ENCODE peak calls at places on chromosomes 4 and X, in eight cellular contexts. One of them, this sample, is unnamed.

GRCh38 chr4:70178075-70178660 is 17.4 kb upstream of the ODAM start:
- DNase-seq in endothelial cell: no peak
- DNase-seq in midbrain: no peak
- DNase-seq in smooth muscle cell of the brain vasculature: no peak
- DNase-seq in left ventricle myocardium inferior: no peak
- DNase-seq in GM04504: no peak
- DNase-seq in GM12892: no peak
- DNase-seq in IMR-90: no peak
- DNase-seq in this sample: no peak

GRCh38 chrX:136910565-136911040 is 30.1 kb upstream of the RBMX start:
- DNase-seq in endothelial cell: no peak
- DNase-seq in midbrain: no peak
- DNase-seq in smooth muscle cell of the brain vasculature: no peak
- DNase-seq in left ventricle myocardium inferior: no peak
- DNase-seq in GM04504: no peak
- DNase-seq in GM12892: no peak
- DNase-seq in IMR-90: peak; percentile 42
- DNase-seq in this sample: no peak

GRCh38 chr4:101835121-101835904 is 44.8 kb downstream of the BANK1 start:
- DNase-seq in endothelial cell: no peak
- DNase-seq in midbrain: peak; percentile 39
- DNase-seq in smooth muscle cell of the brain vasculature: peak; percentile 79
- DNase-seq in left ventricle myocardium inferior: no peak
- DNase-seq in GM04504: peak; percentile 21
- DNase-seq in GM12892: no peak
- DNase-seq in IMR-90: peak; percentile 31
- DNase-seq in this sample: peak; percentile 7

GRCh38 chrX:37603938-37604409 is 32.5 kb downstream of the LANCL3 start:
- DNase-seq in endothelial cell: no peak
- DNase-seq in midbrain: no peak
- DNase-seq in smooth muscle cell of the brain vasculature: no peak
- DNase-seq in left ventricle myocardium inferior: peak; percentile 26
- DNase-seq in GM04504: no peak
- DNase-seq in GM12892: no peak
- DNase-seq in IMR-90: no peak
- DNase-seq in this sample: no peak

GRCh38 chr4:69830529-69831269 is 29.2 kb downstream of the SULT1E1 start:
- DNase-seq in endothelial cell: no peak
- DNase-seq in midbrain: no peak
- DNase-seq in smooth muscle cell of the brain vasculature: peak; percentile 59
- DNase-seq in left ventricle myocardium inferior: no peak
- DNase-seq in GM04504: no peak
- DNase-seq in GM12892: no peak
- DNase-seq in IMR-90: no peak
- DNase-seq in this sample: no peak

GRCh38 chr4:19945979-19946380 is 305.7 kb upstream of the SLIT2 start:
- DNase-seq in endothelial cell: no peak
- DNase-seq in midbrain: no peak
- DNase-seq in smooth muscle cell of the brain vasculature: peak; percentile 58
- DNase-seq in left ventricle myocardium inferior: no peak
- DNase-seq in GM04504: peak; percentile 98
- DNase-seq in GM12892: no peak
- DNase-seq in IMR-90: peak; percentile 97
- DNase-seq in this sample: no peak

GRCh38 chr4:70600305-70600704 is 8.2 kb downstream of the AMBN start:
- DNase-seq in endothelial cell: no peak
- DNase-seq in midbrain: no peak
- DNase-seq in smooth muscle cell of the brain vasculature: no peak
- DNase-seq in left ventricle myocardium inferior: no peak
- DNase-seq in GM04504: no peak
- DNase-seq in GM12892: no peak
- DNase-seq in IMR-90: no peak
- DNase-seq in this sample: no peak

GRCh38 chr4:129926936-129927335 is 831.0 kb downstream of the C4orf33 start:
- DNase-seq in endothelial cell: no peak
- DNase-seq in midbrain: no peak
- DNase-seq in smooth muscle cell of the brain vasculature: no peak
- DNase-seq in left ventricle myocardium inferior: no peak
- DNase-seq in GM04504: no peak
- DNase-seq in GM12892: no peak
- DNase-seq in IMR-90: no peak
- DNase-seq in this sample: peak; percentile 12

GRCh38 chr4:48654015-48654664 is 125.9 kb downstream of the FRYL start:
- DNase-seq in endothelial cell: no peak
- DNase-seq in midbrain: no peak
- DNase-seq in smooth muscle cell of the brain vasculature: no peak
- DNase-seq in left ventricle myocardium inferior: no peak
- DNase-seq in GM04504: no peak
- DNase-seq in GM12892: no peak
- DNase-seq in IMR-90: peak; percentile 49
- DNase-seq in this sample: no peak

GRCh38 chr4:47195706-47196105 is 164.3 kb downstream of the GABRB1 start:
- DNase-seq in endothelial cell: no peak
- DNase-seq in midbrain: no peak
- DNase-seq in smooth muscle cell of the brain vasculature: no peak
- DNase-seq in left ventricle myocardium inferior: no peak
- DNase-seq in GM04504: no peak
- DNase-seq in GM12892: no peak
- DNase-seq in IMR-90: peak; percentile 26
- DNase-seq in this sample: no peak

GRCh38 chrX:38991656-38992558 is 190.6 kb downstream of the MID1IP1 start:
- DNase-seq in endothelial cell: no peak
- DNase-seq in midbrain: no peak
- DNase-seq in smooth muscle cell of the brain vasculature: no peak
- DNase-seq in left ventricle myocardium inferior: no peak
- DNase-seq in GM04504: no peak
- DNase-seq in GM12892: no peak
- DNase-seq in IMR-90: peak; percentile 2
- DNase-seq in this sample: no peak

GRCh38 chr4:165324918-165325304 is 2.6 kb upstream of the MSMO1 start:
- DNase-seq in endothelial cell: no peak
- DNase-seq in midbrain: no peak
- DNase-seq in smooth muscle cell of the brain vasculature: no peak
- DNase-seq in left ventricle myocardium inferior: no peak
- DNase-seq in GM04504: no peak
- DNase-seq in GM12892: no peak
- DNase-seq in IMR-90: no peak
- DNase-seq in this sample: no peak

GRCh38 chr4:101104264-101105052 is 242.9 kb downstream of the PPP3CA start:
- DNase-seq in endothelial cell: no peak
- DNase-seq in midbrain: no peak
- DNase-seq in smooth muscle cell of the brain vasculature: no peak
- DNase-seq in left ventricle myocardium inferior: no peak
- DNase-seq in GM04504: no peak
- DNase-seq in GM12892: no peak
- DNase-seq in IMR-90: peak; percentile 18
- DNase-seq in this sample: no peak

GRCh38 chr4:128979934-128980333 is 113.4 kb downstream of the SCLT1 start:
- DNase-seq in endothelial cell: no peak
- DNase-seq in midbrain: no peak
- DNase-seq in smooth muscle cell of the brain vasculature: peak; percentile 9
- DNase-seq in left ventricle myocardium inferior: no peak
- DNase-seq in GM04504: peak; percentile 62
- DNase-seq in GM12892: no peak
- DNase-seq in IMR-90: peak; percentile 86
- DNase-seq in this sample: no peak

GRCh38 chrX:132216806-132217202 is 2.4 kb downstream of the RAP2C start:
- DNase-seq in endothelial cell: no peak
- DNase-seq in midbrain: no peak
- DNase-seq in smooth muscle cell of the brain vasculature: no peak
- DNase-seq in left ventricle myocardium inferior: no peak
- DNase-seq in GM04504: no peak
- DNase-seq in GM12892: no peak
- DNase-seq in IMR-90: peak; percentile 43
- DNase-seq in this sample: no peak

GRCh38 chr4:67779631-67780030 is 25.4 kb upstream of the GNRHR start:
- DNase-seq in endothelial cell: no peak
- DNase-seq in midbrain: no peak
- DNase-seq in smooth muscle cell of the brain vasculature: no peak
- DNase-seq in left ventricle myocardium inferior: no peak
- DNase-seq in GM04504: no peak
- DNase-seq in GM12892: no peak
- DNase-seq in IMR-90: no peak
- DNase-seq in this sample: no peak

GRCh38 chr4:140118931-140119640 is 34.9 kb downstream of the MAML3 start:
- DNase-seq in endothelial cell: no peak
- DNase-seq in midbrain: no peak
- DNase-seq in smooth muscle cell of the brain vasculature: no peak
- DNase-seq in left ventricle myocardium inferior: no peak
- DNase-seq in GM04504: no peak
- DNase-seq in GM12892: no peak
- DNase-seq in IMR-90: no peak
- DNase-seq in this sample: no peak

GRCh38 chr4:183332447-183332846 is 10.2 kb upstream of the CLDN24 start:
- DNase-seq in endothelial cell: no peak
- DNase-seq in midbrain: no peak
- DNase-seq in smooth muscle cell of the brain vasculature: no peak
- DNase-seq in left ventricle myocardium inferior: no peak
- DNase-seq in GM04504: no peak
- DNase-seq in GM12892: no peak
- DNase-seq in IMR-90: no peak
- DNase-seq in this sample: no peak

GRCh38 chr4:8283631-8284121 is 14.1 kb downstream of the HTRA3 start:
- DNase-seq in endothelial cell: no peak
- DNase-seq in midbrain: no peak
- DNase-seq in smooth muscle cell of the brain vasculature: no peak
- DNase-seq in left ventricle myocardium inferior: peak; percentile 21
- DNase-seq in GM04504: no peak
- DNase-seq in GM12892: no peak
- DNase-seq in IMR-90: no peak
- DNase-seq in this sample: no peak

GRCh38 chrX:154542723-154543424 is 3.8 kb downstream of the G6PD start:
- DNase-seq in endothelial cell: no peak
- DNase-seq in midbrain: no peak
- DNase-seq in smooth muscle cell of the brain vasculature: no peak
- DNase-seq in left ventricle myocardium inferior: no peak
- DNase-seq in GM04504: no peak
- DNase-seq in GM12892: no peak
- DNase-seq in IMR-90: no peak
- DNase-seq in this sample: no peak

GRCh38 chrX:12901486-12901885 is 4.9 kb upstream of the TLR8 start:
- DNase-seq in endothelial cell: peak; percentile 38
- DNase-seq in midbrain: peak; percentile 13
- DNase-seq in smooth muscle cell of the brain vasculature: peak; percentile 15
- DNase-seq in left ventricle myocardium inferior: peak; percentile 31
- DNase-seq in GM04504: peak; percentile 7
- DNase-seq in GM12892: peak; percentile 46
- DNase-seq in IMR-90: peak; percentile 39
- DNase-seq in this sample: no peak

GRCh38 chr4:69025191-69025998 is 70.9 kb upstream of the UGT2B7 start:
- DNase-seq in endothelial cell: peak; percentile 15
- DNase-seq in midbrain: no peak
- DNase-seq in smooth muscle cell of the brain vasculature: no peak
- DNase-seq in left ventricle myocardium inferior: no peak
- DNase-seq in GM04504: no peak
- DNase-seq in GM12892: no peak
- DNase-seq in IMR-90: no peak
- DNase-seq in this sample: no peak

GRCh38 chr4:3875466-3875865 is 109.3 kb downstream of the ADRA2C start:
- DNase-seq in endothelial cell: no peak
- DNase-seq in midbrain: no peak
- DNase-seq in smooth muscle cell of the brain vasculature: no peak
- DNase-seq in left ventricle myocardium inferior: no peak
- DNase-seq in GM04504: no peak
- DNase-seq in GM12892: no peak
- DNase-seq in IMR-90: no peak
- DNase-seq in this sample: no peak

GRCh38 chr4:31674313-31674947 is 954.3 kb downstream of the PCDH7 start:
- DNase-seq in endothelial cell: peak; percentile 26
- DNase-seq in midbrain: no peak
- DNase-seq in smooth muscle cell of the brain vasculature: no peak
- DNase-seq in left ventricle myocardium inferior: no peak
- DNase-seq in GM04504: peak; percentile 8
- DNase-seq in GM12892: no peak
- DNase-seq in IMR-90: peak; percentile 8
- DNase-seq in this sample: no peak

GRCh38 chr4:169151671-169152070 is 119.1 kb downstream of the SH3RF1 start:
- DNase-seq in endothelial cell: no peak
- DNase-seq in midbrain: no peak
- DNase-seq in smooth muscle cell of the brain vasculature: no peak
- DNase-seq in left ventricle myocardium inferior: no peak
- DNase-seq in GM04504: no peak
- DNase-seq in GM12892: no peak
- DNase-seq in IMR-90: peak; percentile 86
- DNase-seq in this sample: no peak

GRCh38 chr4:20194079-20195013 is 57.4 kb upstream of the SLIT2 start:
- DNase-seq in endothelial cell: no peak
- DNase-seq in midbrain: no peak
- DNase-seq in smooth muscle cell of the brain vasculature: no peak
- DNase-seq in left ventricle myocardium inferior: no peak
- DNase-seq in GM04504: peak; percentile 73
- DNase-seq in GM12892: no peak
- DNase-seq in IMR-90: peak; percentile 91
- DNase-seq in this sample: no peak

GRCh38 chrX:21131346-21131745 is 242.9 kb upstream of the CNKSR2 start:
- DNase-seq in endothelial cell: no peak
- DNase-seq in midbrain: no peak
- DNase-seq in smooth muscle cell of the brain vasculature: no peak
- DNase-seq in left ventricle myocardium inferior: no peak
- DNase-seq in GM04504: no peak
- DNase-seq in GM12892: no peak
- DNase-seq in IMR-90: no peak
- DNase-seq in this sample: no peak

GRCh38 chrX:109270580-109271484 is 211.1 kb downstream of the GUCY2F start:
- DNase-seq in endothelial cell: no peak
- DNase-seq in midbrain: no peak
- DNase-seq in smooth muscle cell of the brain vasculature: no peak
- DNase-seq in left ventricle myocardium inferior: no peak
- DNase-seq in GM04504: no peak
- DNase-seq in GM12892: peak; percentile 7
- DNase-seq in IMR-90: no peak
- DNase-seq in this sample: no peak

GRCh38 chr4:40182041-40182440 is 14.8 kb upstream of the RHOH start:
- DNase-seq in endothelial cell: no peak
- DNase-seq in midbrain: no peak
- DNase-seq in smooth muscle cell of the brain vasculature: no peak
- DNase-seq in left ventricle myocardium inferior: no peak
- DNase-seq in GM04504: no peak
- DNase-seq in GM12892: no peak
- DNase-seq in IMR-90: no peak
- DNase-seq in this sample: no peak

GRCh38 chr4:37073226-37073840 is 171.2 kb upstream of the NWD2 start:
- DNase-seq in endothelial cell: no peak
- DNase-seq in midbrain: no peak
- DNase-seq in smooth muscle cell of the brain vasculature: no peak
- DNase-seq in left ventricle myocardium inferior: no peak
- DNase-seq in GM04504: no peak
- DNase-seq in GM12892: no peak
- DNase-seq in IMR-90: no peak
- DNase-seq in this sample: no peak

GRCh38 chrX:80663331-80663730 is 146.3 kb downstream of the BRWD3 start:
- DNase-seq in endothelial cell: no peak
- DNase-seq in midbrain: no peak
- DNase-seq in smooth muscle cell of the brain vasculature: no peak
- DNase-seq in left ventricle myocardium inferior: no peak
- DNase-seq in GM04504: no peak
- DNase-seq in GM12892: no peak
- DNase-seq in IMR-90: no peak
- DNase-seq in this sample: no peak

GRCh38 chrX:53133400-53133799 is 39.5 kb downstream of the KANTR start:
- DNase-seq in endothelial cell: no peak
- DNase-seq in midbrain: no peak
- DNase-seq in smooth muscle cell of the brain vasculature: no peak
- DNase-seq in left ventricle myocardium inferior: no peak
- DNase-seq in GM04504: no peak
- DNase-seq in GM12892: no peak
- DNase-seq in IMR-90: no peak
- DNase-seq in this sample: no peak

GRCh38 chrX:45360571-45360970 is 159.9 kb upstream of the DIPK2B start:
- DNase-seq in endothelial cell: no peak
- DNase-seq in midbrain: no peak
- DNase-seq in smooth muscle cell of the brain vasculature: no peak
- DNase-seq in left ventricle myocardium inferior: no peak
- DNase-seq in GM04504: no peak
- DNase-seq in GM12892: no peak
- DNase-seq in IMR-90: no peak
- DNase-seq in this sample: no peak

GRCh38 chr4:2246384-2247127 is 4.6 kb upstream of the HAUS3 start:
- DNase-seq in endothelial cell: peak; percentile 3
- DNase-seq in midbrain: no peak
- DNase-seq in smooth muscle cell of the brain vasculature: no peak
- DNase-seq in left ventricle myocardium inferior: no peak
- DNase-seq in GM04504: no peak
- DNase-seq in GM12892: peak; percentile 13
- DNase-seq in IMR-90: no peak
- DNase-seq in this sample: no peak

This sample was measured in putamen.